ENCODE peak calls at places on chromosomes 16 and 17, in five cellular contexts. One of them, this sample, is unnamed. For H3K27me3, the result is how much of the 10 kb centered on the place peaks cover.

GRCh38 chr16:1188781-1189189 is 35.9 kb downstream of the CACNA1H start:
- DNase-seq in stomach: peak
- DNase-seq in brain microvascular endothelial cell: no peak
- DNase-seq in bronchial epithelial cell: no peak
- DNase-seq in dorsolateral prefrontal cortex: no peak
- DNase-seq in this sample: no peak

GRCh38 chr16:10086620-10087019 is 95.6 kb downstream of the GRIN2A start:
- DNase-seq in stomach: no peak
- DNase-seq in brain microvascular endothelial cell: no peak
- DNase-seq in bronchial epithelial cell: no peak
- DNase-seq in dorsolateral prefrontal cortex: peak
- DNase-seq in this sample: no peak

GRCh38 chr17:76529643-76530488 is 7.6 kb downstream of the CYGB start:
- DNase-seq in stomach: peak
- DNase-seq in brain microvascular endothelial cell: peak
- DNase-seq in bronchial epithelial cell: no peak
- DNase-seq in dorsolateral prefrontal cortex: no peak
- DNase-seq in this sample: no peak

GRCh38 chr16:11309895-11310633 is 28.9 kb upstream of the PRM1 start:
- DNase-seq in stomach: no peak
- DNase-seq in brain microvascular endothelial cell: no peak
- DNase-seq in bronchial epithelial cell: no peak
- DNase-seq in dorsolateral prefrontal cortex: no peak
- DNase-seq in this sample: no peak

GRCh38 chr17:511001-511690 is 158.5 kb upstream of the RPH3AL start:
- DNase-seq in stomach: no peak
- DNase-seq in brain microvascular endothelial cell: peak
- DNase-seq in bronchial epithelial cell: peak
- DNase-seq in dorsolateral prefrontal cortex: no peak
- DNase-seq in this sample: no peak

GRCh38 chr17:62657664-62658063 is 30.2 kb downstream of the MRC2 start:
- DNase-seq in stomach: no peak
- DNase-seq in brain microvascular endothelial cell: no peak
- DNase-seq in bronchial epithelial cell: no peak
- DNase-seq in dorsolateral prefrontal cortex: no peak
- DNase-seq in this sample: no peak

GRCh38 chr17:19750020-19750572 is 2.0 kb upstream of the ALDH3A1 start:
- DNase-seq in stomach: no peak
- DNase-seq in brain microvascular endothelial cell: no peak
- DNase-seq in bronchial epithelial cell: no peak
- DNase-seq in dorsolateral prefrontal cortex: no peak
- DNase-seq in this sample: no peak

GRCh38 chr17:68378202-68379149 is 78.8 kb downstream of the WIPI1 start:
- DNase-seq in stomach: peak
- DNase-seq in brain microvascular endothelial cell: peak
- DNase-seq in bronchial epithelial cell: peak
- DNase-seq in dorsolateral prefrontal cortex: peak
- DNase-seq in this sample: no peak

GRCh38 chr16:23058576-23058975 is 90.7 kb downstream of the USP31 start:
- DNase-seq in stomach: no peak
- DNase-seq in brain microvascular endothelial cell: no peak
- DNase-seq in bronchial epithelial cell: no peak
- DNase-seq in dorsolateral prefrontal cortex: peak
- DNase-seq in this sample: no peak

GRCh38 chr16:85110105-85110504 is 2.2 kb downstream of the CIBAR2 start:
- DNase-seq in stomach: no peak
- DNase-seq in brain microvascular endothelial cell: no peak
- DNase-seq in bronchial epithelial cell: no peak
- DNase-seq in dorsolateral prefrontal cortex: no peak
- DNase-seq in this sample: no peak

GRCh38 chr16:88453621-88454314 is 688 bp downstream of the ZFPM1 start:
- DNase-seq in stomach: no peak
- DNase-seq in brain microvascular endothelial cell: no peak
- DNase-seq in bronchial epithelial cell: peak
- DNase-seq in dorsolateral prefrontal cortex: no peak
- DNase-seq in this sample: no peak

GRCh38 chr16:10539256-10539655 is 41.1 kb downstream of the EMP2 start:
- DNase-seq in stomach: no peak
- DNase-seq in brain microvascular endothelial cell: no peak
- DNase-seq in bronchial epithelial cell: peak
- DNase-seq in dorsolateral prefrontal cortex: no peak
- DNase-seq in this sample: no peak

GRCh38 chr17:76659928-76660614 is 16.5 kb upstream of the ST6GALNAC1 start:
- DNase-seq in stomach: no peak
- DNase-seq in brain microvascular endothelial cell: no peak
- DNase-seq in bronchial epithelial cell: peak
- DNase-seq in dorsolateral prefrontal cortex: no peak
- DNase-seq in this sample: peak

GRCh38 chr16:75148311-75149195 is at the start of gene ZFP1:
- DNase-seq in stomach: peak
- DNase-seq in brain microvascular endothelial cell: peak
- DNase-seq in bronchial epithelial cell: peak
- DNase-seq in dorsolateral prefrontal cortex: peak
- DNase-seq in this sample: peak

GRCh38 chr17:28145348-28145747 is 102.9 kb downstream of the NLK start:
- DNase-seq in stomach: no peak
- DNase-seq in brain microvascular endothelial cell: peak
- DNase-seq in bronchial epithelial cell: no peak
- DNase-seq in dorsolateral prefrontal cortex: no peak
- DNase-seq in this sample: no peak

GRCh38 chr16:20107086-20107485 is 33.4 kb upstream of the GPR139 start:
- DNase-seq in stomach: no peak
- DNase-seq in brain microvascular endothelial cell: no peak
- DNase-seq in bronchial epithelial cell: no peak
- DNase-seq in dorsolateral prefrontal cortex: no peak
- DNase-seq in this sample: no peak

GRCh38 chr17:76504117-76504516 is 2.9 kb upstream of the RHBDF2 start:
- DNase-seq in stomach: no peak
- DNase-seq in brain microvascular endothelial cell: no peak
- DNase-seq in bronchial epithelial cell: no peak
- DNase-seq in dorsolateral prefrontal cortex: no peak
- DNase-seq in this sample: no peak

GRCh38 chr17:27438631-27439030 is 17.6 kb upstream of the KSR1 start:
- DNase-seq in stomach: no peak
- DNase-seq in brain microvascular endothelial cell: no peak
- DNase-seq in bronchial epithelial cell: no peak
- DNase-seq in dorsolateral prefrontal cortex: peak
- DNase-seq in this sample: no peak

GRCh38 chr17:77425791-77426641 is 285.2 kb downstream of the SEC14L1 start:
- DNase-seq in stomach: no peak
- DNase-seq in brain microvascular endothelial cell: peak
- DNase-seq in bronchial epithelial cell: peak
- DNase-seq in dorsolateral prefrontal cortex: no peak
- DNase-seq in this sample: no peak

GRCh38 chr17:77666881-77667395 is 291.6 kb upstream of the TNRC6C start:
- DNase-seq in stomach: no peak
- DNase-seq in brain microvascular endothelial cell: no peak
- DNase-seq in bronchial epithelial cell: no peak
- DNase-seq in dorsolateral prefrontal cortex: no peak
- DNase-seq in this sample: no peak

GRCh38 chr16:53369921-53370320 is 64.3 kb upstream of the RBL2 start:
- DNase-seq in stomach: no peak
- DNase-seq in brain microvascular endothelial cell: peak
- DNase-seq in bronchial epithelial cell: peak
- DNase-seq in dorsolateral prefrontal cortex: no peak
- DNase-seq in this sample: no peak

GRCh38 chr16:67881557-67882220 is 3.0 kb upstream of the NRN1L start:
- DNase-seq in stomach: no peak
- DNase-seq in brain microvascular endothelial cell: no peak
- DNase-seq in bronchial epithelial cell: no peak
- DNase-seq in dorsolateral prefrontal cortex: peak
- DNase-seq in this sample: no peak

GRCh38 chr16:530111-530817 is 2.8 kb downstream of the CAPN15 start:
- DNase-seq in stomach: no peak
- DNase-seq in brain microvascular endothelial cell: no peak
- DNase-seq in bronchial epithelial cell: no peak
- DNase-seq in dorsolateral prefrontal cortex: no peak
- DNase-seq in this sample: no peak

GRCh38 chr16:66894948-66895696 is 14.8 kb downstream of the PDP2 start:
- DNase-seq in stomach: peak
- DNase-seq in brain microvascular endothelial cell: peak
- DNase-seq in bronchial epithelial cell: peak
- DNase-seq in dorsolateral prefrontal cortex: peak
- DNase-seq in this sample: no peak

GRCh38 chr16:4800290-4801041 is 2.0 kb downstream of the ROGDI start:
- DNase-seq in stomach: peak
- DNase-seq in brain microvascular endothelial cell: no peak
- DNase-seq in bronchial epithelial cell: peak
- DNase-seq in dorsolateral prefrontal cortex: peak
- DNase-seq in this sample: no peak

GRCh38 chr17:81405382-81406005 is 10.2 kb downstream of the BAHCC1 start:
- DNase-seq in stomach: no peak
- DNase-seq in brain microvascular endothelial cell: no peak
- DNase-seq in bronchial epithelial cell: no peak
- DNase-seq in dorsolateral prefrontal cortex: no peak
- DNase-seq in this sample: no peak

GRCh38 chr16:8682551-8683259 is 8.3 kb downstream of the ABAT start:
- DNase-seq in stomach: no peak
- DNase-seq in brain microvascular endothelial cell: no peak
- DNase-seq in bronchial epithelial cell: no peak
- DNase-seq in dorsolateral prefrontal cortex: no peak
- DNase-seq in this sample: no peak
- H3K4me3 ChIP-seq in stomach: no peak
- H3K4me3 ChIP-seq in brain microvascular endothelial cell: no peak
- H3K4me3 ChIP-seq in bronchial epithelial cell: no peak
- H3K4me3 ChIP-seq in dorsolateral prefrontal cortex: no peak
- H3K4me3 ChIP-seq in this sample: no peak

GRCh38 chr17:3535253-3535995 is 22.2 kb downstream of the TRPV3 start:
- DNase-seq in stomach: peak
- DNase-seq in brain microvascular endothelial cell: peak
- DNase-seq in bronchial epithelial cell: peak
- DNase-seq in dorsolateral prefrontal cortex: peak
- DNase-seq in this sample: no peak
- TF ChIP-seq CTCF in stomach: peak
- TF ChIP-seq CTCF in brain microvascular endothelial cell: peak
- TF ChIP-seq CTCF in bronchial epithelial cell: peak
- TF ChIP-seq CTCF in dorsolateral prefrontal cortex: peak
- TF ChIP-seq CTCF in this sample: peak

GRCh38 chr17:46819906-46820351 is 1.4 kb upstream of the WNT3 start:
- DNase-seq in stomach: no peak
- DNase-seq in brain microvascular endothelial cell: no peak
- DNase-seq in bronchial epithelial cell: no peak
- DNase-seq in dorsolateral prefrontal cortex: no peak
- DNase-seq in this sample: no peak

GRCh38 chr17:46821482-46822387 is 3.2 kb upstream of the WNT3 start:
- DNase-seq in stomach: no peak
- DNase-seq in brain microvascular endothelial cell: no peak
- DNase-seq in bronchial epithelial cell: no peak
- DNase-seq in dorsolateral prefrontal cortex: no peak
- DNase-seq in this sample: no peak

GRCh38 chr17:46818929-46819859 is 702 bp upstream of the WNT3 start:
- DNase-seq in stomach: no peak
- DNase-seq in brain microvascular endothelial cell: no peak
- DNase-seq in bronchial epithelial cell: no peak
- DNase-seq in dorsolateral prefrontal cortex: no peak
- DNase-seq in this sample: no peak

GRCh38 chr17:46822388-46822921 is 4.0 kb upstream of the WNT3 start:
- DNase-seq in stomach: no peak
- DNase-seq in brain microvascular endothelial cell: no peak
- DNase-seq in bronchial epithelial cell: no peak
- DNase-seq in dorsolateral prefrontal cortex: no peak
- DNase-seq in this sample: no peak

GRCh38 chr17:46820592-46821450 is 2.3 kb upstream of the WNT3 start:
- DNase-seq in stomach: no peak
- DNase-seq in brain microvascular endothelial cell: no peak
- DNase-seq in bronchial epithelial cell: no peak
- DNase-seq in dorsolateral prefrontal cortex: no peak
- DNase-seq in this sample: no peak
- H3K27me3 ChIP-seq in stomach: half or more
- H3K27me3 ChIP-seq in brain microvascular endothelial cell: half or more
- H3K27me3 ChIP-seq in bronchial epithelial cell: under half
- H3K27me3 ChIP-seq in dorsolateral prefrontal cortex: under half
- H3K27me3 ChIP-seq in this sample: half or more

GRCh38 chr16:69371564-69371963 is 14.2 kb downstream of the TERF2 start:
- DNase-seq in stomach: no peak
- DNase-seq in brain microvascular endothelial cell: no peak
- DNase-seq in bronchial epithelial cell: no peak
- DNase-seq in dorsolateral prefrontal cortex: no peak
- DNase-seq in this sample: no peak
- H3K4me3 ChIP-seq in stomach: no peak
- H3K4me3 ChIP-seq in brain microvascular endothelial cell: no peak
- H3K4me3 ChIP-seq in bronchial epithelial cell: no peak
- H3K4me3 ChIP-seq in dorsolateral prefrontal cortex: no peak
- H3K4me3 ChIP-seq in this sample: no peak

GRCh38 chr16:30748634-30749445 is 615 bp downstream of the PHKG2 start:
- DNase-seq in stomach: no peak
- DNase-seq in brain microvascular endothelial cell: peak
- DNase-seq in bronchial epithelial cell: no peak
- DNase-seq in dorsolateral prefrontal cortex: peak
- DNase-seq in this sample: no peak

GRCh38 chr16:30746638-30747160 is 1.5 kb upstream of the PHKG2 start:
- DNase-seq in stomach: no peak
- DNase-seq in brain microvascular endothelial cell: no peak
- DNase-seq in bronchial epithelial cell: no peak
- DNase-seq in dorsolateral prefrontal cortex: no peak
- DNase-seq in this sample: no peak

GRCh38 chr16:30747331-30747730 is 894 bp upstream of the PHKG2 start:
- DNase-seq in stomach: no peak
- DNase-seq in brain microvascular endothelial cell: no peak
- DNase-seq in bronchial epithelial cell: peak
- DNase-seq in dorsolateral prefrontal cortex: no peak
- DNase-seq in this sample: no peak

GRCh38 chr16:30745082-30745481 is 3.1 kb upstream of the PHKG2 start:
- DNase-seq in stomach: no peak
- DNase-seq in brain microvascular endothelial cell: no peak
- DNase-seq in bronchial epithelial cell: peak
- DNase-seq in dorsolateral prefrontal cortex: no peak
- DNase-seq in this sample: no peak

GRCh38 chr16:30747799-30748633 is at the start of gene PHKG2:
- DNase-seq in stomach: peak
- DNase-seq in brain microvascular endothelial cell: peak
- DNase-seq in bronchial epithelial cell: peak
- DNase-seq in dorsolateral prefrontal cortex: peak
- DNase-seq in this sample: peak
- TF ChIP-seq CTCF in stomach: no peak
- TF ChIP-seq CTCF in brain microvascular endothelial cell: no peak
- TF ChIP-seq CTCF in bronchial epithelial cell: no peak
- TF ChIP-seq CTCF in dorsolateral prefrontal cortex: peak
- TF ChIP-seq CTCF in this sample: no peak

GRCh38 chr16:54370653-54371052 is 84.1 kb upstream of the IRX3 start:
- DNase-seq in stomach: no peak
- DNase-seq in brain microvascular endothelial cell: no peak
- DNase-seq in bronchial epithelial cell: no peak
- DNase-seq in dorsolateral prefrontal cortex: no peak
- DNase-seq in this sample: no peak
- H3K27me3 ChIP-seq in stomach: half or more
- H3K27me3 ChIP-seq in brain microvascular endothelial cell: under half
- H3K27me3 ChIP-seq in bronchial epithelial cell: under half
- H3K27me3 ChIP-seq in dorsolateral prefrontal cortex: under half
- H3K27me3 ChIP-seq in this sample: under half